ENCODE peak calls at places on chromosomes 11 and 22, in four cellular contexts. M is activated naive CD8-positive, alpha-beta T cell treated with anti-CD3 and anti-CD28 coated beads for 36 hours; X is naive thymus-derived CD4-positive, alpha-beta T cell; C is thoracic aorta. B is an unnamed sample.

GRCh38 chr22:43226368-43226979 is 39.5 kb upstream of the TTLL12 start:
- DNase-seq in M (peak; percentile 14), X (no peak), C (no peak), B (peak; percentile 7)

GRCh38 chr11:33237039-33237597 is 20.1 kb upstream of the HIPK3 start:
- DNase-seq in M (no peak), X (no peak), C (no peak), B (no peak)

GRCh38 chr11:41508121-41508520 is 48.7 kb upstream of the LRRC4C start:
- DNase-seq in M (no peak), X (no peak), C (no peak), B (no peak)

GRCh38 chr11:131685206-131685605 is 314.8 kb downstream of the NTM start:
- DNase-seq in M (no peak), X (no peak), C (no peak), B (no peak)

GRCh38 chr11:116148056-116148455 is 624.7 kb downstream of the BUD13 start:
- DNase-seq in M (no peak), X (no peak), C (no peak), B (no peak)

GRCh38 chr22:31490496-31490925 is 869 bp upstream of the EIF4ENIF1 start:
- DNase-seq in M (peak; percentile 47), X (peak; percentile 66), C (no peak), B (peak; percentile 36)

GRCh38 chr11:68231598-68231997 is 18.5 kb upstream of the KMT5B start:
- DNase-seq in M (no peak), X (no peak), C (no peak), B (no peak)

GRCh38 chr11:126546191-126546590 is 190.7 kb downstream of the ST3GAL4 start:
- DNase-seq in M (no peak), X (no peak), C (no peak), B (no peak)

GRCh38 chr22:43446037-43446803 is 34.4 kb downstream of the MPPED1 start:
- DNase-seq in M (no peak), X (no peak), C (no peak), B (no peak)

GRCh38 chr11:9656864-9657263 is 7.0 kb upstream of the SWAP70 start:
- DNase-seq in M (no peak), X (no peak), C (no peak), B (no peak)

GRCh38 chr22:28297504-28297903 is 378.4 kb upstream of the PITPNB start:
- DNase-seq in M (no peak), X (no peak), C (no peak), B (no peak)

GRCh38 chr11:91513734-91514133 is 710.9 kb upstream of the FAT3 start:
- DNase-seq in M (no peak), X (no peak), C (no peak), B (no peak)

GRCh38 chr11:63937713-63938480 is 905 bp upstream of the NAA40 start:
- DNase-seq in M (no peak), X (no peak), C (no peak), B (no peak)

B was measured in GM04504.